ENCODE peak calls at places on chromosomes 5 and 9, in eight cellular contexts. One of them, this sample, is unnamed.

GRCh38 chr5:123844873-123845272 is 332.9 kb downstream of the CSNK1G3 start:
- DNase-seq in C1 segment of cervical spinal cord: no peak
- DNase-seq in Daoy: peak
- DNase-seq in AG04450: no peak
- DNase-seq in activated CD4-positive, alpha-beta memory T cell treated with anti-CD3 and anti-CD28 coated beads, Interleukin-2, amount 10 ng/mL, durations not matched to agents 7 days and 5 days: no peak
- DNase-seq in activated T-helper 1 cell treated with Interleukin-2 at 50 U/mL for 16 hours: no peak
- DNase-seq in brain microvascular endothelial cell: peak
- DNase-seq in activated CD8-positive, alpha-beta memory T cell treated with anti-CD3 and anti-CD28 coated beads for 48 hours: no peak
- DNase-seq in this sample: peak

GRCh38 chr5:73318308-73318719 is 130.3 kb downstream of the FOXD1 start:
- DNase-seq in C1 segment of cervical spinal cord: no peak
- DNase-seq in Daoy: no peak
- DNase-seq in AG04450: peak
- DNase-seq in activated CD4-positive, alpha-beta memory T cell treated with anti-CD3 and anti-CD28 coated beads, Interleukin-2, amount 10 ng/mL, durations not matched to agents 7 days and 5 days: no peak
- DNase-seq in activated T-helper 1 cell treated with Interleukin-2 at 50 U/mL for 16 hours: no peak
- DNase-seq in brain microvascular endothelial cell: no peak
- DNase-seq in activated CD8-positive, alpha-beta memory T cell treated with anti-CD3 and anti-CD28 coated beads for 48 hours: no peak
- DNase-seq in this sample: peak

GRCh38 chr5:151313357-151313756 is 9.8 kb upstream of the SLC36A3 start:
- DNase-seq in C1 segment of cervical spinal cord: no peak
- DNase-seq in Daoy: no peak
- DNase-seq in AG04450: no peak
- DNase-seq in activated CD4-positive, alpha-beta memory T cell treated with anti-CD3 and anti-CD28 coated beads, Interleukin-2, amount 10 ng/mL, durations not matched to agents 7 days and 5 days: no peak
- DNase-seq in activated T-helper 1 cell treated with Interleukin-2 at 50 U/mL for 16 hours: no peak
- DNase-seq in brain microvascular endothelial cell: no peak
- DNase-seq in activated CD8-positive, alpha-beta memory T cell treated with anti-CD3 and anti-CD28 coated beads for 48 hours: no peak
- DNase-seq in this sample: no peak

GRCh38 chr9:94847486-94847885 is 121.0 kb downstream of the AOPEP start:
- DNase-seq in C1 segment of cervical spinal cord: no peak
- DNase-seq in Daoy: peak
- DNase-seq in AG04450: peak
- DNase-seq in activated CD4-positive, alpha-beta memory T cell treated with anti-CD3 and anti-CD28 coated beads, Interleukin-2, amount 10 ng/mL, durations not matched to agents 7 days and 5 days: no peak
- DNase-seq in activated T-helper 1 cell treated with Interleukin-2 at 50 U/mL for 16 hours: no peak
- DNase-seq in brain microvascular endothelial cell: peak
- DNase-seq in activated CD8-positive, alpha-beta memory T cell treated with anti-CD3 and anti-CD28 coated beads for 48 hours: no peak
- DNase-seq in this sample: peak

GRCh38 chr9:127205952-127206351 is 58.6 kb upstream of the GARNL3 start:
- DNase-seq in C1 segment of cervical spinal cord: no peak
- DNase-seq in Daoy: no peak
- DNase-seq in AG04450: no peak
- DNase-seq in activated CD4-positive, alpha-beta memory T cell treated with anti-CD3 and anti-CD28 coated beads, Interleukin-2, amount 10 ng/mL, durations not matched to agents 7 days and 5 days: no peak
- DNase-seq in activated T-helper 1 cell treated with Interleukin-2 at 50 U/mL for 16 hours: no peak
- DNase-seq in brain microvascular endothelial cell: no peak
- DNase-seq in activated CD8-positive, alpha-beta memory T cell treated with anti-CD3 and anti-CD28 coated beads for 48 hours: no peak
- DNase-seq in this sample: no peak

GRCh38 chr9:9942764-9943424 is 669.9 kb downstream of the PTPRD start:
- DNase-seq in C1 segment of cervical spinal cord: peak
- DNase-seq in Daoy: peak
- DNase-seq in AG04450: peak
- DNase-seq in activated CD4-positive, alpha-beta memory T cell treated with anti-CD3 and anti-CD28 coated beads, Interleukin-2, amount 10 ng/mL, durations not matched to agents 7 days and 5 days: peak
- DNase-seq in activated T-helper 1 cell treated with Interleukin-2 at 50 U/mL for 16 hours: peak
- DNase-seq in brain microvascular endothelial cell: peak
- DNase-seq in activated CD8-positive, alpha-beta memory T cell treated with anti-CD3 and anti-CD28 coated beads for 48 hours: peak
- DNase-seq in this sample: peak

GRCh38 chr5:110086658-110087388 is 397.1 kb downstream of the MAN2A1 start:
- DNase-seq in C1 segment of cervical spinal cord: no peak
- DNase-seq in Daoy: peak
- DNase-seq in AG04450: no peak
- DNase-seq in activated CD4-positive, alpha-beta memory T cell treated with anti-CD3 and anti-CD28 coated beads, Interleukin-2, amount 10 ng/mL, durations not matched to agents 7 days and 5 days: peak
- DNase-seq in activated T-helper 1 cell treated with Interleukin-2 at 50 U/mL for 16 hours: no peak
- DNase-seq in brain microvascular endothelial cell: peak
- DNase-seq in activated CD8-positive, alpha-beta memory T cell treated with anti-CD3 and anti-CD28 coated beads for 48 hours: peak
- DNase-seq in this sample: peak

GRCh38 chr5:154646841-154647759 is 108.1 kb upstream of the LARP1 start:
- DNase-seq in C1 segment of cervical spinal cord: peak
- DNase-seq in Daoy: no peak
- DNase-seq in AG04450: no peak
- DNase-seq in activated CD4-positive, alpha-beta memory T cell treated with anti-CD3 and anti-CD28 coated beads, Interleukin-2, amount 10 ng/mL, durations not matched to agents 7 days and 5 days: no peak
- DNase-seq in activated T-helper 1 cell treated with Interleukin-2 at 50 U/mL for 16 hours: no peak
- DNase-seq in brain microvascular endothelial cell: no peak
- DNase-seq in activated CD8-positive, alpha-beta memory T cell treated with anti-CD3 and anti-CD28 coated beads for 48 hours: no peak
- DNase-seq in this sample: peak

GRCh38 chr5:10695759-10696543 is 65.1 kb downstream of the DAP start:
- DNase-seq in C1 segment of cervical spinal cord: no peak
- DNase-seq in Daoy: peak
- DNase-seq in AG04450: no peak
- DNase-seq in activated CD4-positive, alpha-beta memory T cell treated with anti-CD3 and anti-CD28 coated beads, Interleukin-2, amount 10 ng/mL, durations not matched to agents 7 days and 5 days: no peak
- DNase-seq in activated T-helper 1 cell treated with Interleukin-2 at 50 U/mL for 16 hours: no peak
- DNase-seq in brain microvascular endothelial cell: no peak
- DNase-seq in activated CD8-positive, alpha-beta memory T cell treated with anti-CD3 and anti-CD28 coated beads for 48 hours: no peak
- DNase-seq in this sample: peak

GRCh38 chr9:123127512-123128075 is 94.1 kb downstream of the GPR21 start:
- DNase-seq in C1 segment of cervical spinal cord: no peak
- DNase-seq in Daoy: no peak
- DNase-seq in AG04450: no peak
- DNase-seq in activated CD4-positive, alpha-beta memory T cell treated with anti-CD3 and anti-CD28 coated beads, Interleukin-2, amount 10 ng/mL, durations not matched to agents 7 days and 5 days: no peak
- DNase-seq in activated T-helper 1 cell treated with Interleukin-2 at 50 U/mL for 16 hours: no peak
- DNase-seq in brain microvascular endothelial cell: no peak
- DNase-seq in activated CD8-positive, alpha-beta memory T cell treated with anti-CD3 and anti-CD28 coated beads for 48 hours: no peak
- DNase-seq in this sample: no peak

GRCh38 chr5:91281409-91281808 is 101.7 kb downstream of the ARRDC3 start:
- DNase-seq in C1 segment of cervical spinal cord: no peak
- DNase-seq in Daoy: peak
- DNase-seq in AG04450: no peak
- DNase-seq in activated CD4-positive, alpha-beta memory T cell treated with anti-CD3 and anti-CD28 coated beads, Interleukin-2, amount 10 ng/mL, durations not matched to agents 7 days and 5 days: no peak
- DNase-seq in activated T-helper 1 cell treated with Interleukin-2 at 50 U/mL for 16 hours: no peak
- DNase-seq in brain microvascular endothelial cell: no peak
- DNase-seq in activated CD8-positive, alpha-beta memory T cell treated with anti-CD3 and anti-CD28 coated beads for 48 hours: no peak
- DNase-seq in this sample: peak

GRCh38 chr5:180691046-180691445 is 41.6 kb upstream of the FLT4 start:
- DNase-seq in C1 segment of cervical spinal cord: no peak
- DNase-seq in Daoy: no peak
- DNase-seq in AG04450: no peak
- DNase-seq in activated CD4-positive, alpha-beta memory T cell treated with anti-CD3 and anti-CD28 coated beads, Interleukin-2, amount 10 ng/mL, durations not matched to agents 7 days and 5 days: no peak
- DNase-seq in activated T-helper 1 cell treated with Interleukin-2 at 50 U/mL for 16 hours: no peak
- DNase-seq in brain microvascular endothelial cell: no peak
- DNase-seq in activated CD8-positive, alpha-beta memory T cell treated with anti-CD3 and anti-CD28 coated beads for 48 hours: no peak
- DNase-seq in this sample: no peak

GRCh38 chr9:130290353-130291181 is 25.0 kb downstream of the HMCN2 start:
- DNase-seq in C1 segment of cervical spinal cord: no peak
- DNase-seq in Daoy: no peak
- DNase-seq in AG04450: no peak
- DNase-seq in activated CD4-positive, alpha-beta memory T cell treated with anti-CD3 and anti-CD28 coated beads, Interleukin-2, amount 10 ng/mL, durations not matched to agents 7 days and 5 days: no peak
- DNase-seq in activated T-helper 1 cell treated with Interleukin-2 at 50 U/mL for 16 hours: no peak
- DNase-seq in brain microvascular endothelial cell: no peak
- DNase-seq in activated CD8-positive, alpha-beta memory T cell treated with anti-CD3 and anti-CD28 coated beads for 48 hours: no peak
- DNase-seq in this sample: peak

GRCh38 chr9:1881708-1882351 is 133.3 kb upstream of the SMARCA2 start:
- DNase-seq in C1 segment of cervical spinal cord: no peak
- DNase-seq in Daoy: no peak
- DNase-seq in AG04450: no peak
- DNase-seq in activated CD4-positive, alpha-beta memory T cell treated with anti-CD3 and anti-CD28 coated beads, Interleukin-2, amount 10 ng/mL, durations not matched to agents 7 days and 5 days: no peak
- DNase-seq in activated T-helper 1 cell treated with Interleukin-2 at 50 U/mL for 16 hours: no peak
- DNase-seq in brain microvascular endothelial cell: no peak
- DNase-seq in activated CD8-positive, alpha-beta memory T cell treated with anti-CD3 and anti-CD28 coated beads for 48 hours: no peak
- DNase-seq in this sample: no peak

GRCh38 chr9:131732636-131733340 is 7.1 kb downstream of the RAPGEF1 start:
- DNase-seq in C1 segment of cervical spinal cord: no peak
- DNase-seq in Daoy: peak
- DNase-seq in AG04450: no peak
- DNase-seq in activated CD4-positive, alpha-beta memory T cell treated with anti-CD3 and anti-CD28 coated beads, Interleukin-2, amount 10 ng/mL, durations not matched to agents 7 days and 5 days: peak
- DNase-seq in activated T-helper 1 cell treated with Interleukin-2 at 50 U/mL for 16 hours: peak
- DNase-seq in brain microvascular endothelial cell: no peak
- DNase-seq in activated CD8-positive, alpha-beta memory T cell treated with anti-CD3 and anti-CD28 coated beads for 48 hours: no peak
- DNase-seq in this sample: no peak

GRCh38 chr9:93003552-93004407 is 54.7 kb upstream of the SUSD3 start:
- DNase-seq in C1 segment of cervical spinal cord: no peak
- DNase-seq in Daoy: peak
- DNase-seq in AG04450: peak
- DNase-seq in activated CD4-positive, alpha-beta memory T cell treated with anti-CD3 and anti-CD28 coated beads, Interleukin-2, amount 10 ng/mL, durations not matched to agents 7 days and 5 days: peak
- DNase-seq in activated T-helper 1 cell treated with Interleukin-2 at 50 U/mL for 16 hours: peak
- DNase-seq in brain microvascular endothelial cell: peak
- DNase-seq in activated CD8-positive, alpha-beta memory T cell treated with anti-CD3 and anti-CD28 coated beads for 48 hours: peak
- DNase-seq in this sample: no peak

GRCh38 chr5:154367101-154367500 is 78.7 kb upstream of the SAP30L start:
- DNase-seq in C1 segment of cervical spinal cord: no peak
- DNase-seq in Daoy: peak
- DNase-seq in AG04450: peak
- DNase-seq in activated CD4-positive, alpha-beta memory T cell treated with anti-CD3 and anti-CD28 coated beads, Interleukin-2, amount 10 ng/mL, durations not matched to agents 7 days and 5 days: no peak
- DNase-seq in activated T-helper 1 cell treated with Interleukin-2 at 50 U/mL for 16 hours: no peak
- DNase-seq in brain microvascular endothelial cell: peak
- DNase-seq in activated CD8-positive, alpha-beta memory T cell treated with anti-CD3 and anti-CD28 coated beads for 48 hours: no peak
- DNase-seq in this sample: peak

GRCh38 chr5:136047858-136048257 is 19.1 kb downstream of the TGFBI start:
- DNase-seq in C1 segment of cervical spinal cord: no peak
- DNase-seq in Daoy: no peak
- DNase-seq in AG04450: no peak
- DNase-seq in activated CD4-positive, alpha-beta memory T cell treated with anti-CD3 and anti-CD28 coated beads, Interleukin-2, amount 10 ng/mL, durations not matched to agents 7 days and 5 days: no peak
- DNase-seq in activated T-helper 1 cell treated with Interleukin-2 at 50 U/mL for 16 hours: no peak
- DNase-seq in brain microvascular endothelial cell: no peak
- DNase-seq in activated CD8-positive, alpha-beta memory T cell treated with anti-CD3 and anti-CD28 coated beads for 48 hours: no peak
- DNase-seq in this sample: no peak

GRCh38 chr5:172778223-172778814 is 7.3 kb upstream of the DUSP1 start:
- DNase-seq in C1 segment of cervical spinal cord: no peak
- DNase-seq in Daoy: peak
- DNase-seq in AG04450: no peak
- DNase-seq in activated CD4-positive, alpha-beta memory T cell treated with anti-CD3 and anti-CD28 coated beads, Interleukin-2, amount 10 ng/mL, durations not matched to agents 7 days and 5 days: no peak
- DNase-seq in activated T-helper 1 cell treated with Interleukin-2 at 50 U/mL for 16 hours: no peak
- DNase-seq in brain microvascular endothelial cell: peak
- DNase-seq in activated CD8-positive, alpha-beta memory T cell treated with anti-CD3 and anti-CD28 coated beads for 48 hours: no peak
- DNase-seq in this sample: peak

GRCh38 chr5:141681695-141682641 is at the start of gene ARAP3:
- DNase-seq in C1 segment of cervical spinal cord: peak
- DNase-seq in Daoy: peak
- DNase-seq in AG04450: peak
- DNase-seq in activated CD4-positive, alpha-beta memory T cell treated with anti-CD3 and anti-CD28 coated beads, Interleukin-2, amount 10 ng/mL, durations not matched to agents 7 days and 5 days: peak
- DNase-seq in activated T-helper 1 cell treated with Interleukin-2 at 50 U/mL for 16 hours: no peak
- DNase-seq in brain microvascular endothelial cell: peak
- DNase-seq in activated CD8-positive, alpha-beta memory T cell treated with anti-CD3 and anti-CD28 coated beads for 48 hours: no peak
- DNase-seq in this sample: peak

GRCh38 chr9:131271506-131271931 is 4.8 kb downstream of the FAM78A start:
- DNase-seq in C1 segment of cervical spinal cord: no peak
- DNase-seq in Daoy: no peak
- DNase-seq in AG04450: no peak
- DNase-seq in activated CD4-positive, alpha-beta memory T cell treated with anti-CD3 and anti-CD28 coated beads, Interleukin-2, amount 10 ng/mL, durations not matched to agents 7 days and 5 days: no peak
- DNase-seq in activated T-helper 1 cell treated with Interleukin-2 at 50 U/mL for 16 hours: no peak
- DNase-seq in brain microvascular endothelial cell: no peak
- DNase-seq in activated CD8-positive, alpha-beta memory T cell treated with anti-CD3 and anti-CD28 coated beads for 48 hours: no peak
- DNase-seq in this sample: no peak

GRCh38 chr5:116242363-116242762 is 157.5 kb downstream of the COMMD10 start:
- DNase-seq in C1 segment of cervical spinal cord: no peak
- DNase-seq in Daoy: no peak
- DNase-seq in AG04450: no peak
- DNase-seq in activated CD4-positive, alpha-beta memory T cell treated with anti-CD3 and anti-CD28 coated beads, Interleukin-2, amount 10 ng/mL, durations not matched to agents 7 days and 5 days: no peak
- DNase-seq in activated T-helper 1 cell treated with Interleukin-2 at 50 U/mL for 16 hours: no peak
- DNase-seq in brain microvascular endothelial cell: no peak
- DNase-seq in activated CD8-positive, alpha-beta memory T cell treated with anti-CD3 and anti-CD28 coated beads for 48 hours: no peak
- DNase-seq in this sample: peak

GRCh38 chr9:120726484-120726883 is 12.2 kb upstream of the MEGF9 start:
- DNase-seq in C1 segment of cervical spinal cord: no peak
- DNase-seq in Daoy: no peak
- DNase-seq in AG04450: no peak
- DNase-seq in activated CD4-positive, alpha-beta memory T cell treated with anti-CD3 and anti-CD28 coated beads, Interleukin-2, amount 10 ng/mL, durations not matched to agents 7 days and 5 days: no peak
- DNase-seq in activated T-helper 1 cell treated with Interleukin-2 at 50 U/mL for 16 hours: no peak
- DNase-seq in brain microvascular endothelial cell: no peak
- DNase-seq in activated CD8-positive, alpha-beta memory T cell treated with anti-CD3 and anti-CD28 coated beads for 48 hours: no peak
- DNase-seq in this sample: no peak

This sample was measured in astrocyte.